ENCODE peak calls at places on chromosomes 3 and 15, in nine cellular contexts. S is neural crest cell; U is stimulated activated CD4-positive, alpha-beta T cell treated with anti-CD3 and anti-CD28 coated beads, Interleukin-15, amount 100 ng/mL, for 24 hours; C is LoVo; W is fibroblast of lung; E is kidney epithelial cell; Q is lung microvascular endothelial cell; A is AG09309; H is H9. K is an unnamed sample.

GRCh38 chr3:128577711-128578110 is 72.9 kb downstream of the RPN1 start:
- DNase-seq in S (peak), A (no peak), U (no peak), Q (no peak), W (no peak), E (no peak), H (no peak), C (no peak), K (no peak)

GRCh38 chr3:125306620-125307019 is 68.5 kb downstream of the ZNF148 start:
- DNase-seq in Q (no peak), C (no peak), H (no peak), E (no peak), U (no peak), W (no peak), S (no peak), A (no peak), K (no peak)

GRCh38 chr15:29337156-29337959 is 67.7 kb upstream of the NSMCE3 start:
- DNase-seq in C (no peak), H (no peak), E (no peak), Q (no peak), U (no peak), S (no peak), W (peak), A (no peak), K (no peak)

GRCh38 chr3:50274371-50275104 is 4.3 kb upstream of the LSMEM2 start:
- DNase-seq in W (peak), U (peak), S (peak), C (peak), E (no peak), H (peak), A (no peak), Q (peak), K (peak)

GRCh38 chr15:73628976-73629854 is 4.0 kb downstream of the NPTN start:
- DNase-seq in E (no peak), U (no peak), W (no peak), H (no peak), C (no peak), S (no peak), Q (no peak), A (no peak), K (peak)

GRCh38 chr15:48722764-48723661 is 77.5 kb upstream of the FBN1 start:
- DNase-seq in H (no peak), S (no peak), W (peak), U (no peak), A (peak), C (peak), E (peak), Q (peak), K (peak)

GRCh38 chr3:71876135-71876534 is 91.2 kb upstream of the PROK2 start:
- DNase-seq in H (no peak), U (no peak), S (no peak), Q (no peak), C (no peak), A (no peak), W (no peak), E (no peak), K (no peak)

GRCh38 chr3:45646051-45646585 is 43.1 kb upstream of the SACM1L start:
- DNase-seq in U (no peak), W (no peak), A (no peak), H (no peak), S (no peak), Q (no peak), C (no peak), E (no peak), K (peak)

GRCh38 chr3:22474706-22475470 is 723.9 kb upstream of the ZNF385D start:
- DNase-seq in C (no peak), H (no peak), U (no peak), A (peak), Q (no peak), E (peak), S (no peak), W (peak), K (peak)

GRCh38 chr15:32700501-32701150 is 17.2 kb upstream of the GREM1 start:
- DNase-seq in U (no peak), S (no peak), C (peak), Q (no peak), E (no peak), W (no peak), H (no peak), A (no peak), K (no peak)

GRCh38 chr3:194572131-194572789 is 61.0 kb downstream of the TMEM44 start:
- DNase-seq in Q (peak), A (peak), C (no peak), H (no peak), E (peak), S (no peak), W (peak), U (no peak), K (peak)

GRCh38 chr15:71138473-71138872 is 23.2 kb downstream of the THSD4 start:
- DNase-seq in A (no peak), S (no peak), U (no peak), E (no peak), W (no peak), Q (no peak), C (no peak), H (no peak), K (no peak)